ENCODE peak calls at places on chromosomes 2 and 18, in ten cellular contexts. T is GM10248, P is Peyer's patch, M is AG10803, Z is cardiac fibroblast, Q is DND-41, D is thoracic aorta, N is endodermal cell, U is epithelial cell of esophagus, Y is mucosa of descending colon. I is an unnamed sample.

GRCh38 chr2:174888646-174889271 is 116.4 kb downstream of the CHN1 start:
- DNase-seq in T (no peak), P (no peak), M (no peak), Z (peak), Q (no peak), D (no peak), N (peak), U (no peak), Y (no peak), I (no peak)

GRCh38 chr2:238120463-238121298 is 17.8 kb upstream of the KLHL30 start:
- DNase-seq in T (no peak), P (no peak), M (no peak), Z (peak), Q (no peak), D (no peak), N (peak), U (peak), Y (peak), I (no peak)

GRCh38 chr18:74166397-74166796 is 18.1 kb downstream of the TIMM21 start:
- DNase-seq in T (no peak), P (no peak), M (no peak), Z (no peak), Q (no peak), D (no peak), N (no peak), U (no peak), Y (no peak), I (no peak)

GRCh38 chr18:55515946-55516710 is 71.9 kb downstream of the TCF4 start:
- DNase-seq in T (no peak), P (no peak), M (peak), Z (no peak), Q (no peak), D (no peak), N (no peak), U (peak), Y (no peak), I (no peak)

GRCh38 chr2:46701152-46701551 is 214.5 kb downstream of the MCFD2 start:
- DNase-seq in T (no peak), P (no peak), M (peak), Z (peak), Q (no peak), D (no peak), N (no peak), U (peak), Y (no peak), I (no peak)

GRCh38 chr2:137980459-137980858 is 16.2 kb downstream of the HNMT start:
- DNase-seq in T (no peak), P (no peak), M (peak), Z (peak), Q (no peak), D (no peak), N (no peak), U (peak), Y (no peak), I (no peak)

GRCh38 chr2:120596990-120597594 is 138.6 kb upstream of the GLI2 start:
- DNase-seq in T (no peak), P (no peak), M (peak), Z (peak), Q (no peak), D (no peak), N (no peak), U (no peak), Y (peak), I (peak)

GRCh38 chr18:55100817-55101457 is 141.7 kb upstream of the CCDC68 start:
- DNase-seq in T (no peak), P (no peak), M (peak), Z (peak), Q (no peak), D (no peak), N (no peak), U (peak), Y (no peak), I (no peak)

GRCh38 chr2:177885828-177886466 is 186.6 kb downstream of the PDE11A start:
- DNase-seq in T (no peak), P (no peak), M (no peak), Z (no peak), Q (no peak), D (no peak), N (no peak), U (no peak), Y (no peak), I (no peak)

GRCh38 chr18:75290737-75291358 is 80.3 kb downstream of the TSHZ1 start:
- DNase-seq in T (no peak), P (no peak), M (no peak), Z (no peak), Q (no peak), D (no peak), N (no peak), U (no peak), Y (no peak), I (no peak)

GRCh38 chr18:64234336-64234735 is 85.4 kb upstream of the LINC00305 start:
- DNase-seq in T (no peak), P (no peak), M (no peak), Z (no peak), Q (no peak), D (no peak), N (no peak), U (no peak), Y (no peak), I (no peak)

GRCh38 chr2:74501335-74502071 is 2.1 kb upstream of the LBX2 start:
- DNase-seq in T (no peak), P (no peak), M (no peak), Z (no peak), Q (no peak), D (no peak), N (peak), U (no peak), Y (peak), I (no peak)

GRCh38 chr2:160334028-160334729 is 134.1 kb upstream of the ITGB6 start:
- DNase-seq in T (no peak), P (no peak), M (peak), Z (peak), Q (no peak), D (no peak), N (no peak), U (peak), Y (no peak), I (no peak)

GRCh38 chr2:46171996-46172546 is 125.1 kb upstream of the EPAS1 start:
- DNase-seq in T (no peak), P (no peak), M (no peak), Z (no peak), Q (no peak), D (no peak), N (no peak), U (peak), Y (no peak), I (no peak)

GRCh38 chr2:174059178-174059874 is 94.2 kb upstream of the SP3 start:
- DNase-seq in T (no peak), P (no peak), M (peak), Z (no peak), Q (no peak), D (no peak), N (no peak), U (peak), Y (no peak), I (no peak)

GRCh38 chr2:238155051-238155760 is 3.6 kb upstream of the ERFE start:
- DNase-seq in T (no peak), P (no peak), M (peak), Z (peak), Q (no peak), D (no peak), N (no peak), U (no peak), Y (peak), I (no peak)

GRCh38 chr2:14756122-14756541 is 123.6 kb downstream of the LRATD1 start:
- DNase-seq in T (no peak), P (no peak), M (peak), Z (no peak), Q (no peak), D (no peak), N (no peak), U (peak), Y (no peak), I (no peak)

GRCh38 chr2:215354771-215355695 is 43.2 kb downstream of the ATIC start:
- DNase-seq in T (no peak), P (no peak), M (peak), Z (peak), Q (no peak), D (no peak), N (no peak), U (no peak), Y (no peak), I (no peak)

GRCh38 chr2:239775623-239776440 is 249.3 kb downstream of the NDUFA10 start:
- DNase-seq in T (no peak), P (no peak), M (peak), Z (no peak), Q (no peak), D (no peak), N (peak), U (no peak), Y (no peak), I (no peak)

GRCh38 chr2:160207804-160208661 is 8.0 kb upstream of the ITGB6 start:
- DNase-seq in T (no peak), P (no peak), M (peak), Z (peak), Q (no peak), D (peak), N (peak), U (peak), Y (peak), I (peak)

GRCh38 chr2:12684471-12684936 is 32.2 kb upstream of the TRIB2 start:
- DNase-seq in T (no peak), P (no peak), M (peak), Z (peak), Q (no peak), D (no peak), N (no peak), U (peak), Y (no peak), I (no peak)

GRCh38 chr2:37564356-37564755 is 107.1 kb downstream of the CDC42EP3 start:
- DNase-seq in T (no peak), P (no peak), M (no peak), Z (no peak), Q (no peak), D (no peak), N (no peak), U (no peak), Y (no peak), I (no peak)

GRCh38 chr2:215657844-215658243 is 222.0 kb upstream of the FN1 start:
- DNase-seq in T (no peak), P (no peak), M (peak), Z (peak), Q (no peak), D (peak), N (no peak), U (peak), Y (no peak), I (peak)

GRCh38 chr2:206920936-206921335 is 18.4 kb upstream of the CPO start:
- DNase-seq in T (no peak), P (no peak), M (no peak), Z (no peak), Q (no peak), D (no peak), N (no peak), U (peak), Y (no peak), I (no peak)

GRCh38 chr2:238693337-238694093 is 154.4 kb upstream of the TWIST2 start:
- DNase-seq in T (no peak), P (no peak), M (no peak), Z (no peak), Q (no peak), D (no peak), N (no peak), U (no peak), Y (no peak), I (no peak)

GRCh38 chr2:1233280-1233679 is 180.0 kb upstream of the TPO start:
- DNase-seq in T (no peak), P (no peak), M (no peak), Z (no peak), Q (no peak), D (no peak), N (no peak), U (no peak), Y (no peak), I (no peak)

GRCh38 chr18:39685303-39685902 is 2119.8 kb upstream of the CELF4 start:
- DNase-seq in T (no peak), P (no peak), M (no peak), Z (no peak), Q (no peak), D (no peak), N (peak), U (no peak), Y (no peak), I (no peak)

GRCh38 chr2:169291517-169291916 is 70.8 kb downstream of the LRP2 start:
- DNase-seq in T (no peak), P (no peak), M (no peak), Z (no peak), Q (no peak), D (no peak), N (no peak), U (peak), Y (no peak), I (no peak)

GRCh38 chr2:121999273-121999672 is 243.8 kb downstream of the TSN start:
- DNase-seq in T (no peak), P (no peak), M (peak), Z (peak), Q (no peak), D (no peak), N (no peak), U (peak), Y (no peak), I (no peak)

GRCh38 chr2:121992700-121993099 is 237.2 kb downstream of the TSN start:
- DNase-seq in T (no peak), P (no peak), M (no peak), Z (no peak), Q (no peak), D (no peak), N (peak), U (no peak), Y (no peak), I (no peak)

GRCh38 chr2:121994238-121995206 is 239.1 kb downstream of the TSN start:
- DNase-seq in T (no peak), P (no peak), M (no peak), Z (no peak), Q (no peak), D (no peak), N (no peak), U (no peak), Y (no peak), I (no peak)

DNA sequence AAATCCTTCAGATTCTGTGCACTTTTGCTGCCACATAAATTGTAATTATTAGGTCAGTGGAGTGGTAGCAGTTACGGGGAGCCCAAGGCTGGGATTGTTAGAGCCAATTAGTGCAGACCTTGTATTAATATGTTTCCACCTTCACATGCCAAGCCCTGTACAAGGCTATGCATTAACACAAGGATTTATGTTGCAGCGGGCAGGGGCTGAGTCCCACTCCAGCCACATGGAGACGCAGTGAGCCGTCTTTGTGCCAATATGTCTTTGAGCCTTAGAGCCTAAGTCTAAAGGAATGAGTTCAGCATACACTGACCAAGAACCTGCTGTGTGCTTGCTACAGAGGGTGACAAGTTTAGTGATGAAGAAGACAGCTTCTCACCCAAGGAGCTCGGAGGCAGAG is 238.2 kb downstream of the TSN start:
- DNase-seq in T (no peak), P (no peak), M (no peak), Z (no peak), Q (no peak), D (no peak), N (no peak), U (no peak), Y (no peak), I (no peak)
- TF ChIP-seq CTCF in T (no peak), P (no peak), M (no peak), Z (no peak), Q (no peak), D (no peak), N (peak), U (no peak), Y (no peak), I (no peak)

GRCh38 chr18:79616651-79617518 is 62.7 kb upstream of the CTDP1 start:
- DNase-seq in T (no peak), P (no peak), M (peak), Z (peak), Q (no peak), D (no peak), N (peak), U (no peak), Y (peak), I (no peak)
- TF ChIP-seq CTCF in T (no peak), P (no peak), M (no peak), Z (no peak), Q (no peak), D (no peak), N (no peak), U (no peak), Y (no peak), I (no peak)

GRCh38 chr2:9140570-9141378 is 65.8 kb upstream of the ASAP2 start:
- DNase-seq in T (no peak), P (no peak), M (peak), Z (no peak), Q (no peak), D (no peak), N (no peak), U (no peak), Y (no peak), I (no peak)

GRCh38 chr2:9139491-9140443 is 66.8 kb upstream of the ASAP2 start:
- DNase-seq in T (peak), P (peak), M (peak), Z (peak), Q (peak), D (no peak), N (peak), U (peak), Y (peak), I (peak)

GRCh38 chr2:9136997-9137819 is 69.4 kb upstream of the ASAP2 start:
- DNase-seq in T (no peak), P (no peak), M (no peak), Z (no peak), Q (no peak), D (no peak), N (no peak), U (no peak), Y (peak), I (no peak)

GRCh38 chr2:9135804-9136558 is 70.6 kb upstream of the ASAP2 start:
- DNase-seq in T (no peak), P (no peak), M (peak), Z (no peak), Q (no peak), D (no peak), N (no peak), U (peak), Y (no peak), I (no peak)

DNA sequence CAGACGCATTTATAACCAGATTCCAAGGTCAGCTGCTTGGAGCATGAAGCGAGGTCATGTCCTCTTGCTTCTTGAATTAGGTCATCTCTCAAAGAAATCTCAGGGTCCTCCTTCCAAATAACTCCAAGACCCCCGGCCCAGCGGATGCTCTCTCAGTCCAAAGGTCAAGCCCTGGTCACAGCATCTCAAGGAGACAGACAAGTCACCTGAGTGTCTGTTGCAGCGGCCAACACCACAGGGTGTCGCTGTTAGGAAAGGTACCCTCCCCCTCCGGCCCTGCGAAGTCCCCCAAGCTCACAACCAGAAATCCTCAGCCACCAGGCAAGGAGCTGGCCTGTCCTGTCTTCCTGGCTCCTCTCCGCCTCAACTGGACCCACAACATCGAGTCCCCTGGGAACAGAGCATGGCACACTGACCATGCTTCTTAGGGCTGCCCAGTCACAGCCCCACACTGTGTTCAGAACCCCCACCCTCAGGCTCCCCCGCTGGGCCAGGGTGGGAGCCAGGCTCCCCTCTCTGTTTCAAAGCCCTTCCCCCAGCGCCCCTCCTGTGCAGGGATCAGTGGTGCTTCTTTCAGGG is 68.0 kb upstream of the ASAP2 start:
- DNase-seq in T (no peak), P (no peak), M (no peak), Z (no peak), Q (no peak), D (no peak), N (peak), U (no peak), Y (no peak), I (no peak)
- TF ChIP-seq CTCF in T (peak), P (no peak), M (peak), Z (peak), Q (no peak), D (no peak), N (peak), U (peak), Y (no peak), I (no peak)

GRCh38 chr2:3107567-3107966 is 270.1 kb downstream of the EIPR1 start:
- DNase-seq in T (peak), P (no peak), M (no peak), Z (no peak), Q (no peak), D (no peak), N (peak), U (no peak), Y (no peak), I (no peak)
- TF ChIP-seq CTCF in T (no peak), P (no peak), M (no peak), Z (no peak), Q (no peak), D (no peak), N (no peak), U (no peak), Y (no peak), I (no peak)

GRCh38 chr2:32627441-32627900 is 379 bp upstream of the TTC27 start:
- DNase-seq in T (no peak), P (peak), M (peak), Z (peak), Q (no peak), D (no peak), N (no peak), U (peak), Y (peak), I (no peak)
- TF ChIP-seq CTCF in T (no peak), P (no peak), M (peak), Z (peak), Q (no peak), D (peak), N (peak), U (peak), Y (no peak), I (no peak)

DNA sequence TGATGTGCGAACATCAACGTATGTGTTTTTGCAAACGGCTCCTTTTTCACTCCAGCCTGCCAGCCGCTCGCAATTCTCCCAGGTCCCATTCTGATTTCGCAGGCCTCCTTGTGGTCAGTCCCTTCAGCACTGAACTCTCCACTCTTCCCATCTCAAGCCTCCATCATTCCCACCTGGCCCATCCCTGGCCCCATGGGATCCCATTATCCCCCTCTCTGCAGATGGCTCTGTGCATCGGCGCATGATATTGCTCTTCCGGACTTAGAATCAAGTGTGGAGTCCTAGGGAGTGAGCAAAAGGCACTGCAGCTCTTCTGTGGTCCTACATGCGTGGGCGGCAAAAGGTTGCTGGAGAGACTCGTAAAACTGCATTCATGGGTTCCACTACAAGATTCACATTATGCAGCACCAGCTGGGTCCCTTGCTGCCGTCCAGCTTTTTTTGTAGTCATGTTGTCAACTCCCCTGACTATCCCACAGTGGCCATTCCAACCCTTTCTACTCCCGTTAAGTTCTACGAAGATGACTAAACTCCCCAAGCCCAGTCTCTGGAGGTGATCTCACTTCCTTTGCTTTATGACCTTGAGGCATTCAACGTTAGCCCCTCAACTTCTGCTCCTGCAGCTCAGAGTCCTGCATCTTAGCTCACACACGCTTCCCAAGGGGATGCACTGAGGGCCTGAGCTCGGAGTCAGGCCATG is 125.3 kb upstream of the NRP2 start:
- DNase-seq in T (no peak), P (no peak), M (no peak), Z (no peak), Q (no peak), D (no peak), N (peak), U (no peak), Y (no peak), I (no peak)
- TF ChIP-seq CTCF in T (no peak), P (no peak), M (no peak), Z (no peak), Q (no peak), D (no peak), N (peak), U (no peak), Y (no peak), I (no peak)

DNA sequence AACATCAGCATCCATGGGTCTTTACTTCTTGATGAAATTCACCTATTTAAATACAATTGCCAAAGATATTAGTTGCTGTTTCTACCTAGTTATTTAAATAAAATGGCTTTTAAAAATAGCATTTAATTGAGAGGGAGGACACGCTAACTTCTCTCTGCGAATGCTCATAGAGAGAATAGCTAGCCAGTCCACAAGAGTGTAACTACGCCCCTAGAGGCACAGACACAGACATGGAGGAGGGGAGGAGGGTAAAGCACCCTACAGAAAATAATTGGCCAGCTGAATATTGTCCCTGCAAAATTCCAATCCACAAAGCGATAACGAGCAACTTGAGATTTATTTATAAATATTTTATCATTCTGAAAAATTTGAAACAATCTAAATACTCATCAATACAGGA is 97.0 kb upstream of the PAPOLG start:
- DNase-seq in T (no peak), P (no peak), M (no peak), Z (no peak), Q (no peak), D (no peak), N (no peak), U (no peak), Y (no peak), I (no peak)
- TF ChIP-seq CTCF in T (no peak), P (no peak), M (no peak), Z (no peak), Q (peak), D (no peak), N (peak), U (peak), Y (no peak), I (no peak)

GRCh38 chr2:10812362-10813084 is at the start of gene PDIA6:
- DNase-seq in T (peak), P (peak), M (peak), Z (peak), Q (peak), D (peak), N (peak), U (peak), Y (peak), I (peak)
- TF ChIP-seq CTCF in T (no peak), P (no peak), M (no peak), Z (no peak), Q (no peak), D (peak), N (peak), U (no peak), Y (no peak), I (peak)

I was measured in tibial nerve.